ENCODE peak calls at places on chromosomes 3 and 15, in four cellular contexts. One of them, this sample, is unnamed.

GRCh38 chr3:22585504-22585903 is 617.6 kb upstream of the UBE2E2 start:
- DNase-seq in coronary artery: no peak
- DNase-seq in astrocyte of the spinal cord: peak; percentile 71
- DNase-seq in BE2C: no peak
- DNase-seq in this sample: no peak

GRCh38 chr3:81743096-81744025 is 18.1 kb downstream of the GBE1 start:
- DNase-seq in coronary artery: no peak
- DNase-seq in BE2C: peak; percentile 9
- DNase-seq in astrocyte of the spinal cord: peak; percentile 96
- DNase-seq in this sample: no peak

GRCh38 chr3:21562225-21562624 is 188.8 kb downstream of the ZNF385D start:
- DNase-seq in coronary artery: no peak
- DNase-seq in astrocyte of the spinal cord: peak; percentile 26
- DNase-seq in BE2C: no peak
- DNase-seq in this sample: no peak

GRCh38 chr15:74312445-74313007 is 54.9 kb downstream of the CYP11A1 start:
- DNase-seq in coronary artery: no peak
- DNase-seq in astrocyte of the spinal cord: no peak
- DNase-seq in BE2C: peak; percentile 75
- DNase-seq in this sample: no peak

GRCh38 chr15:51334011-51334426 is 4.4 kb downstream of the CYP19A1 start:
- DNase-seq in coronary artery: no peak
- DNase-seq in astrocyte of the spinal cord: no peak
- DNase-seq in BE2C: no peak
- DNase-seq in this sample: no peak

GRCh38 chr15:67085818-67086649 is 20.6 kb downstream of the SMAD3 start:
- DNase-seq in BE2C: no peak
- DNase-seq in astrocyte of the spinal cord: peak; percentile 93
- DNase-seq in coronary artery: no peak
- DNase-seq in this sample: peak; percentile 98

GRCh38 chr15:100759698-100760356 is 119.8 kb upstream of the ALDH1A3 start:
- DNase-seq in astrocyte of the spinal cord: peak; percentile 36
- DNase-seq in coronary artery: peak; percentile 46
- DNase-seq in BE2C: no peak
- DNase-seq in this sample: no peak

GRCh38 chr3:39051649-39052557 is at the start of the genes SCN11A and WDR48:
- DNase-seq in astrocyte of the spinal cord: peak; percentile 89
- DNase-seq in BE2C: peak; percentile 83
- DNase-seq in coronary artery: peak; percentile 92
- DNase-seq in this sample: peak; percentile 95

GRCh38 chr3:132974086-132974485 is 64.1 kb upstream of the TMEM108 start:
- DNase-seq in BE2C: no peak
- DNase-seq in astrocyte of the spinal cord: no peak
- DNase-seq in coronary artery: no peak
- DNase-seq in this sample: no peak

GRCh38 chr3:24829011-24829581 is 334.4 kb upstream of the THRB start:
- DNase-seq in BE2C: peak; percentile 33
- DNase-seq in coronary artery: no peak
- DNase-seq in astrocyte of the spinal cord: no peak
- DNase-seq in this sample: no peak

GRCh38 chr15:83516935-83517334 is 69.8 kb downstream of the SH3GL3 start:
- DNase-seq in coronary artery: no peak
- DNase-seq in BE2C: no peak
- DNase-seq in astrocyte of the spinal cord: peak; percentile 6
- DNase-seq in this sample: no peak

GRCh38 chr3:158127250-158128219 is 17.6 kb downstream of the RSRC1 start:
- DNase-seq in coronary artery: no peak
- DNase-seq in BE2C: no peak
- DNase-seq in astrocyte of the spinal cord: peak; percentile 39
- DNase-seq in this sample: peak; percentile 52

GRCh38 chr15:79472446-79472845 is 40.3 kb downstream of the MINAR1 start:
- DNase-seq in BE2C: no peak
- DNase-seq in coronary artery: no peak
- DNase-seq in astrocyte of the spinal cord: no peak
- DNase-seq in this sample: no peak

GRCh38 chr3:132262956-132263355 is 54.3 kb upstream of the ACP3 start:
- DNase-seq in BE2C: no peak
- DNase-seq in astrocyte of the spinal cord: no peak
- DNase-seq in coronary artery: no peak
- DNase-seq in this sample: no peak

GRCh38 chr3:44065311-44065710 is 176.4 kb upstream of the TOPAZ1 start:
- DNase-seq in coronary artery: no peak
- DNase-seq in astrocyte of the spinal cord: no peak
- DNase-seq in BE2C: no peak
- DNase-seq in this sample: no peak

DNA sequence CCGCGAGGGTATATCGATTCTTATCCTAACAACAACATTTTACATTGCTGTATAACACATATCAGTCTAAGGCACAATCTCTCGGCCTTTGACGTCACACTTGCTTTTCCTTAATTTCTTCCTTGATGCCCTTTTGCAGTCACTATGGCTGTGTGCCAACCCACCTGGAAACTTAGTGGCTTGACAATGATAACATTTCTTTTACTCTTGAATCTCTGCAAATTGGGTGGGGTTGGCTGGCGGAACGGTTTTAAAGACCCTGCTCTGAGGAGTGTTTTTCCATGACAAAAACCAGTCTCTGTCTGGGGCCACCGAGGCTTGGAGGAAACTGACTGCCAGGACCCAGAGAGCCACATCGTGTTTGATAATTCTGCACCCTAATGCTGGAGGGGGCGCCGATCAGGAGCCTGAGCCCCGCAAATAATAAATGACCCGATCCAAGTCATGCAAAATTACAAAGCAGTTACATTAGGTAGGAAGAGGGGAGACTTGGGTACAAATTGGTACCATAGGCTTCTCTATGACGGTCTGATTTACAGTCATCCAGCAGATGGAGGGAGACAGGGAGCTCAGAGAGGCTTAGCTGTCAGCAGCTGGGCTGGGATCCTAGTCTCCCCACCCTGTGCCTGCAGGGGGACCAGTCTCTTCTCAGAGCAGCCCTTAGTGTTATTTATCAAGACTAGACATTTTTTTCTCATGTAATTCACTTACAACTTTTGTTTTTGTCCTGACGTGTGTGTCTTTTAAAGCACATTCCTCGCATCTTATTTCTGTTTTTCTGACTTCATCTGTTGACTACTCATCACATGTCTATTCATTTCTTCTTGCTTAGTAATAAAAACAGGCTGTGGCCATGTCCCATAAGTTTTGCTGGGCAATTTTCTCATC is 115.8 kb downstream of the KLF13 start:
- DNase-seq in BE2C: peak; percentile 52
- DNase-seq in coronary artery: no peak
- DNase-seq in astrocyte of the spinal cord: peak; percentile 84
- DNase-seq in this sample: peak; percentile 57
- TF ChIP-seq CTCF in BE2C: peak; percentile 47
- TF ChIP-seq CTCF in coronary artery: no peak
- TF ChIP-seq CTCF in astrocyte of the spinal cord: peak; percentile 29
- TF ChIP-seq CTCF in this sample: no peak

DNA sequence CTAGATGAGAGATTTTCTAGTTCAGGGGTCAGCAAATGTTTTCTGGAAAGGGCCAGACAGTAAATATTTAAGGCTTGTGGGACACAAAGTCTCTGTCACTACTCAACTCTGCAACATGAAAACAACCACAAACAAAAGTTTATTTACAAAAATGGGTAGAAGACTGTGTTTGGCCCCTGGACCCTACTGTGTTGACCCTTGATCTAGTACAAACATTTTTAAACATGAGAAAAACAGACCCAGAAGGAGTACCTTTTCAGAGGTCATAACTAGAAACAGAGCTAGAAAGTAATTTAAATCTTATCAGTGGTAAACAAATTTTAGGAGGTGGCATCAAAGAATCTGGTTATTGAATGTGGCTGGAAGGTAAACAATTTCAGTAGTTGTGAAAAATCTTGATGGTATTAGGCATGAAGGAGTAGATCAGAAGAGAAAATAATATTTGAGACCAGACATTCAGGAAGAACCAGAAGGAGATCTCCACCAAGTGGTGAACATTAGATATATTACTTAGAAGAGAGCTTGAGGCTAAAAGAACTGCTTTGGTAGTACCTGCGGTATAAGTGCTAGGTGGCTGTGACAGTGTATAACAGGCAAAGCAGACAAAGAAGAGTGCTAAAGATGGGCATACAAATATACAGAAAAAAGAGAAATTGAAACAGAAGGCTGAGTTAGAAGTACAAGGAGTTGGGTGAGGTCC is 101.7 kb downstream of the NR1I2 start:
- DNase-seq in coronary artery: no peak
- DNase-seq in BE2C: no peak
- DNase-seq in astrocyte of the spinal cord: no peak
- DNase-seq in this sample: no peak
- H3K4me3 ChIP-seq in coronary artery: no peak overlapping the region
- H3K4me3 ChIP-seq in BE2C: no peak overlapping the region
- H3K4me3 ChIP-seq in astrocyte of the spinal cord: no peak overlapping the region
- H3K4me3 ChIP-seq in this sample: no peak overlapping the region

DNA sequence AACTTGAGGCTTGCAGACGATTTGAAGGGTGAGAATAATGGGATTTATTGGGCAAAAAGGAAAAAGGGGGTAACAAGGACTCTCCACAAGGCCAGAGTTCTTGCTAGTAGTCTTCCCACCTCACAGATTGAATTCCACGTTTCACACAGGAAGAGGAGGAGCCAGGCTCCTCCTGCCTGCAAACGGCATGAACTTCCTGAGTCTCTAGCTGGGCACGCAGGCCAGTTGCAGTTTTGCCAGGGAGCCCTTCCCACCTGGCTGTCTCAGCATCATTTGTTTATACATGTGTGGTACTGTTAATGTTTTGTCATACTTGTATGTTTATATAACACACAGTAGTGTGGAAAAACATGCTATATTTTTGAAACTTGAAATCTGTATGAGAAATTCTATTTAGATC is 155.0 kb downstream of the NLGN1 start:
- DNase-seq in astrocyte of the spinal cord: peak; percentile 1
- DNase-seq in coronary artery: no peak
- DNase-seq in BE2C: no peak
- DNase-seq in this sample: no peak
- TF ChIP-seq CTCF in astrocyte of the spinal cord: no peak
- TF ChIP-seq CTCF in coronary artery: no peak
- TF ChIP-seq CTCF in BE2C: no peak
- TF ChIP-seq CTCF in this sample: no peak

DNA sequence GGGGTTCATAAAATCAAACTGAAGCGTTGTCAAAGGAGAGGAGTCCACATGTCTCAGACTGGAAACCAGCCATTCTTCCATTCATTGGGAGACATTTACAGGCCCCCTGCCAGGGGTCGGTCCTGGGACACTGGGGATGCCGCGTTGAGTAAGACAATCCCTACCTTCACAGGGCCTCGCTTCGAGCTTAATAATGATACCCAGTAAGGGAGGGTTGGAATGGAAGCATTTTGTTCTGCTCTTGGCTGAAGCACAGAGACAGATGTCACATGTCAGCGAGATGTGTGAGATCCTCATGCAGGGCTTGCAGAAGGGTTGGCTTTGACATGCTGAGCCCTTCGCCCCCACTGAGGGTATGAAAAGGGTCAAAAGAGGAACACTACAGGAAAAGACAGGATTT is 25.7 kb upstream of the ARL8B start:
- DNase-seq in BE2C: no peak
- DNase-seq in astrocyte of the spinal cord: peak; percentile 8
- DNase-seq in coronary artery: no peak
- DNase-seq in this sample: no peak
- H3K4me3 ChIP-seq in BE2C: no peak overlapping the region
- H3K4me3 ChIP-seq in astrocyte of the spinal cord: no peak overlapping the region
- H3K4me3 ChIP-seq in coronary artery: peak overlapping the region; percentile 66
- H3K4me3 ChIP-seq in this sample: no peak overlapping the region

GRCh38 chr3:84974347-84974746 is 15.6 kb downstream of the CADM2 start:
- DNase-seq in BE2C: no peak
- DNase-seq in coronary artery: no peak
- DNase-seq in astrocyte of the spinal cord: no peak
- DNase-seq in this sample: no peak
- TF ChIP-seq CTCF in BE2C: peak; percentile 43
- TF ChIP-seq CTCF in coronary artery: no peak
- TF ChIP-seq CTCF in astrocyte of the spinal cord: no peak
- TF ChIP-seq CTCF in this sample: no peak

This sample was measured in GM12865.